ENCODE peak calls at places on chromosome 9, in five cellular contexts. One of them, this sample, is unnamed.

GRCh38 chr9:134930404-134930803 is 12.7 kb upstream of the FCN1 start:
- DNase-seq in hepatic stellate cell: no peak
- DNase-seq in pancreas: no peak
- DNase-seq in NCI-H510A: no peak
- DNase-seq in mesothelial cell of epicardium: no peak
- DNase-seq in this sample: no peak

GRCh38 chr9:88076286-88077070 is 61.8 kb downstream of the SPATA31C2 start:
- DNase-seq in hepatic stellate cell: peak
- DNase-seq in pancreas: peak
- DNase-seq in NCI-H510A: peak
- DNase-seq in mesothelial cell of epicardium: peak
- DNase-seq in this sample: peak

GRCh38 chr9:131201856-131202255 is 74.5 kb downstream of the FAM78A start:
- DNase-seq in hepatic stellate cell: no peak
- DNase-seq in pancreas: no peak
- DNase-seq in NCI-H510A: no peak
- DNase-seq in mesothelial cell of epicardium: no peak
- DNase-seq in this sample: no peak

GRCh38 chr9:5013379-5013778 is 28.3 kb downstream of the JAK2 start:
- DNase-seq in hepatic stellate cell: no peak
- DNase-seq in pancreas: no peak
- DNase-seq in NCI-H510A: no peak
- DNase-seq in mesothelial cell of epicardium: no peak
- DNase-seq in this sample: no peak

GRCh38 chr9:75429531-75430454 is 341.5 kb downstream of the OSTF1 start:
- DNase-seq in hepatic stellate cell: no peak
- DNase-seq in pancreas: no peak
- DNase-seq in NCI-H510A: no peak
- DNase-seq in mesothelial cell of epicardium: no peak
- DNase-seq in this sample: no peak

GRCh38 chr9:136546697-136547481 is 1.0 kb upstream of the NOTCH1 start:
- DNase-seq in hepatic stellate cell: peak
- DNase-seq in pancreas: peak
- DNase-seq in NCI-H510A: no peak
- DNase-seq in mesothelial cell of epicardium: no peak
- DNase-seq in this sample: peak

GRCh38 chr9:93198117-93198838 is 14.3 kb downstream of the WNK2 start:
- DNase-seq in hepatic stellate cell: no peak
- DNase-seq in pancreas: peak
- DNase-seq in NCI-H510A: no peak
- DNase-seq in mesothelial cell of epicardium: no peak
- DNase-seq in this sample: no peak

GRCh38 chr9:134564431-134565170 is 77.0 kb upstream of the COL5A1 start:
- DNase-seq in hepatic stellate cell: peak
- DNase-seq in pancreas: no peak
- DNase-seq in NCI-H510A: no peak
- DNase-seq in mesothelial cell of epicardium: no peak
- DNase-seq in this sample: no peak

GRCh38 chr9:138053996-138054752 is 176.6 kb downstream of the CACNA1B start:
- DNase-seq in hepatic stellate cell: no peak
- DNase-seq in pancreas: no peak
- DNase-seq in NCI-H510A: no peak
- DNase-seq in mesothelial cell of epicardium: peak
- DNase-seq in this sample: peak

GRCh38 chr9:36893911-36894310 is 140.2 kb downstream of the PAX5 start:
- DNase-seq in hepatic stellate cell: no peak
- DNase-seq in pancreas: no peak
- DNase-seq in NCI-H510A: no peak
- DNase-seq in mesothelial cell of epicardium: no peak
- DNase-seq in this sample: no peak

GRCh38 chr9:93301911-93302525 is 118.1 kb downstream of the WNK2 start:
- DNase-seq in hepatic stellate cell: no peak
- DNase-seq in pancreas: no peak
- DNase-seq in NCI-H510A: no peak
- DNase-seq in mesothelial cell of epicardium: no peak
- DNase-seq in this sample: no peak

GRCh38 chr9:4081549-4081895 is 218.3 kb downstream of the GLIS3 start:
- DNase-seq in hepatic stellate cell: no peak
- DNase-seq in pancreas: no peak
- DNase-seq in NCI-H510A: no peak
- DNase-seq in mesothelial cell of epicardium: no peak
- DNase-seq in this sample: no peak

GRCh38 chr9:98081477-98082219 is 25.1 kb downstream of the NANS start:
- DNase-seq in hepatic stellate cell: peak
- DNase-seq in pancreas: no peak
- DNase-seq in NCI-H510A: no peak
- DNase-seq in mesothelial cell of epicardium: no peak
- DNase-seq in this sample: no peak

GRCh38 chr9:130893250-130894101 is 3.1 kb downstream of the QRFP start:
- DNase-seq in hepatic stellate cell: no peak
- DNase-seq in pancreas: no peak
- DNase-seq in NCI-H510A: no peak
- DNase-seq in mesothelial cell of epicardium: no peak
- DNase-seq in this sample: no peak

GRCh38 chr9:34124103-34124502 is 2.4 kb downstream of the DCAF12 start:
- DNase-seq in hepatic stellate cell: no peak
- DNase-seq in pancreas: no peak
- DNase-seq in NCI-H510A: no peak
- DNase-seq in mesothelial cell of epicardium: no peak
- DNase-seq in this sample: no peak

GRCh38 chr9:25654417-25654816 is 23.8 kb downstream of the TUSC1 start:
- DNase-seq in hepatic stellate cell: no peak
- DNase-seq in pancreas: no peak
- DNase-seq in NCI-H510A: no peak
- DNase-seq in mesothelial cell of epicardium: no peak
- DNase-seq in this sample: no peak

GRCh38 chr9:116658265-116658664 is 28.8 kb upstream of the TRIM32 start:
- DNase-seq in hepatic stellate cell: no peak
- DNase-seq in pancreas: no peak
- DNase-seq in NCI-H510A: no peak
- DNase-seq in mesothelial cell of epicardium: no peak
- DNase-seq in this sample: no peak

GRCh38 chr9:123926986-123927385 is 2.9 kb downstream of the DENND1A start:
- DNase-seq in hepatic stellate cell: no peak
- DNase-seq in pancreas: no peak
- DNase-seq in NCI-H510A: no peak
- DNase-seq in mesothelial cell of epicardium: no peak
- DNase-seq in this sample: no peak

GRCh38 chr9:134917431-134918373 is at the start of gene FCN1:
- DNase-seq in hepatic stellate cell: no peak
- DNase-seq in pancreas: no peak
- DNase-seq in NCI-H510A: no peak
- DNase-seq in mesothelial cell of epicardium: no peak
- DNase-seq in this sample: no peak

GRCh38 chr9:119844431-119844830 is 475.2 kb upstream of the BRINP1 start:
- DNase-seq in hepatic stellate cell: no peak
- DNase-seq in pancreas: no peak
- DNase-seq in NCI-H510A: no peak
- DNase-seq in mesothelial cell of epicardium: no peak
- DNase-seq in this sample: no peak

GRCh38 chr9:132986586-132986985 is 8.1 kb downstream of the GFI1B start:
- DNase-seq in hepatic stellate cell: no peak
- DNase-seq in pancreas: no peak
- DNase-seq in NCI-H510A: no peak
- DNase-seq in mesothelial cell of epicardium: no peak
- DNase-seq in this sample: no peak

GRCh38 chr9:130138791-130139190 is 33.4 kb upstream of the NCS1 start:
- DNase-seq in hepatic stellate cell: peak
- DNase-seq in pancreas: no peak
- DNase-seq in NCI-H510A: no peak
- DNase-seq in mesothelial cell of epicardium: no peak
- DNase-seq in this sample: no peak

GRCh38 chr9:16671591-16672137 is 198.8 kb downstream of the BNC2 start:
- DNase-seq in hepatic stellate cell: peak
- DNase-seq in pancreas: no peak
- DNase-seq in NCI-H510A: no peak
- DNase-seq in mesothelial cell of epicardium: no peak
- DNase-seq in this sample: no peak

GRCh38 chr9:130320697-130321080 is 55.1 kb downstream of the HMCN2 start:
- DNase-seq in hepatic stellate cell: no peak
- DNase-seq in pancreas: no peak
- DNase-seq in NCI-H510A: no peak
- DNase-seq in mesothelial cell of epicardium: no peak
- DNase-seq in this sample: no peak

GRCh38 chr9:95874989-95875304 is 544 bp upstream of the ERCC6L2 start:
- DNase-seq in hepatic stellate cell: no peak
- DNase-seq in pancreas: peak
- DNase-seq in NCI-H510A: peak
- DNase-seq in mesothelial cell of epicardium: no peak
- DNase-seq in this sample: peak

GRCh38 chr9:70120834-70121510 is 77.3 kb downstream of the MAMDC2 start:
- DNase-seq in hepatic stellate cell: peak
- DNase-seq in pancreas: peak
- DNase-seq in NCI-H510A: no peak
- DNase-seq in mesothelial cell of epicardium: no peak
- DNase-seq in this sample: peak

GRCh38 chr9:34049630-34050384 is 1.1 kb upstream of the UBAP2 start:
- DNase-seq in hepatic stellate cell: no peak
- DNase-seq in pancreas: no peak
- DNase-seq in NCI-H510A: no peak
- DNase-seq in mesothelial cell of epicardium: no peak
- DNase-seq in this sample: no peak

GRCh38 chr9:95879591-95879990 is 4.1 kb downstream of the ERCC6L2 start:
- DNase-seq in hepatic stellate cell: no peak
- DNase-seq in pancreas: no peak
- DNase-seq in NCI-H510A: no peak
- DNase-seq in mesothelial cell of epicardium: no peak
- DNase-seq in this sample: no peak

GRCh38 chr9:94150890-94151660 is 66.8 kb downstream of the PTPDC1 start:
- DNase-seq in hepatic stellate cell: peak
- DNase-seq in pancreas: no peak
- DNase-seq in NCI-H510A: no peak
- DNase-seq in mesothelial cell of epicardium: no peak
- DNase-seq in this sample: no peak

GRCh38 chr9:112784020-112784788 is 33.6 kb downstream of the SNX30 start:
- DNase-seq in hepatic stellate cell: peak
- DNase-seq in pancreas: no peak
- DNase-seq in NCI-H510A: peak
- DNase-seq in mesothelial cell of epicardium: no peak
- DNase-seq in this sample: no peak

GRCh38 chr9:133659566-133659965 is 23.4 kb downstream of the DBH start:
- DNase-seq in hepatic stellate cell: no peak
- DNase-seq in pancreas: no peak
- DNase-seq in NCI-H510A: no peak
- DNase-seq in mesothelial cell of epicardium: no peak
- DNase-seq in this sample: no peak

GRCh38 chr9:84970432-84970831 is 300.9 kb downstream of the NTRK2 start:
- DNase-seq in hepatic stellate cell: no peak
- DNase-seq in pancreas: no peak
- DNase-seq in NCI-H510A: no peak
- DNase-seq in mesothelial cell of epicardium: no peak
- DNase-seq in this sample: no peak

GRCh38 chr9:135485832-135486231 is 6.2 kb downstream of the PPP1R26 start:
- DNase-seq in hepatic stellate cell: no peak
- DNase-seq in pancreas: no peak
- DNase-seq in NCI-H510A: no peak
- DNase-seq in mesothelial cell of epicardium: no peak
- DNase-seq in this sample: no peak

GRCh38 chr9:34510032-34510431 is 12.8 kb downstream of the ENHO start:
- DNase-seq in hepatic stellate cell: no peak
- DNase-seq in pancreas: no peak
- DNase-seq in NCI-H510A: no peak
- DNase-seq in mesothelial cell of epicardium: no peak
- DNase-seq in this sample: no peak

This sample was measured in T47D.